ENCODE peak calls at places on chromosomes 11 and 22, in six cellular contexts. D is keratinocyte; E is heart left ventricle; X is cardiac muscle cell; G is mucosa of descending colon; V is effector memory CD4-positive, alpha-beta T cell. W is an unnamed sample. For H3K9me3, the result is how much of the 10 kb centered on the place peaks cover.

GRCh38 chr11:33347490-33348125 is 90.4 kb downstream of the HIPK3 start:
- DNase-seq in X (no peak), V (no peak), E (no peak), D (no peak), G (no peak), W (no peak)

GRCh38 chr11:113384551-113384950 is 3.0 kb upstream of the ANKK1 start:
- DNase-seq in V (no peak), D (peak), E (no peak), G (no peak), X (peak), W (no peak)

GRCh38 chr11:13287681-13288080 is 10.1 kb downstream of the BMAL1 start:
- DNase-seq in G (no peak), X (no peak), D (no peak), E (no peak), V (no peak), W (no peak)

GRCh38 chr11:124835918-124836317 is 29.3 kb upstream of the ROBO3 start:
- DNase-seq in G (no peak), V (no peak), D (no peak), E (no peak), X (no peak), W (no peak)

GRCh38 chr11:28808771-28809170 is 700.6 kb downstream of the METTL15 start:
- DNase-seq in D (no peak), V (no peak), G (no peak), E (no peak), X (no peak), W (no peak)

GRCh38 chr11:128900468-128900867 is 9.3 kb downstream of the KCNJ5 start:
- DNase-seq in E (no peak), D (no peak), G (no peak), X (no peak), V (no peak), W (no peak)

GRCh38 chr11:66278396-66279091 is 569 bp downstream of the CNIH2 start:
- DNase-seq in E (no peak), V (no peak), D (no peak), X (peak), G (no peak), W (no peak)

GRCh38 chr11:27201454-27202302 is 161.1 kb downstream of the BBOX1 start:
- DNase-seq in D (peak), X (peak), V (no peak), E (peak), G (peak), W (peak)

GRCh38 chr11:70202898-70203748 is at the start of gene FADD:
- DNase-seq in X (peak), G (peak), V (peak), D (peak), E (peak), W (peak)

GRCh38 chr22:43848366-43849171 is 13.7 kb downstream of the SULT4A1 start:
- DNase-seq in G (no peak), E (peak), X (peak), V (no peak), D (no peak), W (no peak)

DNA sequence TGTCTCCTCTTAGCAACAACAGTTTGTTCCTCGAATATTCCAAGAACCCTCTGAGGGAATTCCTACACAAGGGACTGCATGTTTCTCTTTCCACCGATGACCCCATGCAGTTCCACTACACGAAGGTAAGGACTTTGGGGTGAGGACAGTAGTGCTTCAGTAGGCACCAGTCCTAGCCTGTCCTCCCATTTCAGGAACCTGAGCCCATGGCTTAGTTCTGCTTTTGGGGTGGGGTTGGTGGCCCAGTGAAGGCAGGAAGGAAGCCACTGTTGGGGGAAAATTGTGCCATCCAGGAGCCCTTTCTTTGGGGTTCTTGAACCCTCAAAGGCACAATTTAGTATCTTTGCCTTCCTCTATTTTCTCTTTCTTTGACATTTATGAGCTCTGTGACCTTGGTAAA is 38.2 kb downstream of the RNF141 start:
- DNase-seq in G (no peak), E (no peak), X (no peak), V (no peak), D (no peak), W (no peak)
- H3K4me3 ChIP-seq in G (no peak), E (no peak), X (no peak), V (no peak), D (no peak), W (no peak)

GRCh38 chr22:48670317-48670716 is 1157.4 kb downstream of the BRD1 start:
- DNase-seq in D (no peak), G (no peak), E (no peak), V (no peak), X (no peak), W (no peak)

GRCh38 chr22:48675141-48675827 is 1152.4 kb downstream of the BRD1 start:
- DNase-seq in G (no peak), D (no peak), E (peak), X (no peak), V (no peak), W (no peak)

GRCh38 chr22:48673806-48674500 is 1153.7 kb downstream of the BRD1 start:
- DNase-seq in D (no peak), X (no peak), G (no peak), E (peak), V (no peak), W (no peak)

GRCh38 chr22:48670747-48671146 is 1156.9 kb downstream of the BRD1 start:
- DNase-seq in V (no peak), G (no peak), D (no peak), E (no peak), X (no peak), W (no peak)

GRCh38 chr22:48672387-48672786 is 1155.3 kb downstream of the BRD1 start:
- DNase-seq in G (no peak), E (no peak), V (no peak), X (no peak), D (no peak), W (no peak)
- H3K9me3 ChIP-seq in G (under half), E (under half), V (under half), X (under half), D (under half), W (under half)

DNA sequence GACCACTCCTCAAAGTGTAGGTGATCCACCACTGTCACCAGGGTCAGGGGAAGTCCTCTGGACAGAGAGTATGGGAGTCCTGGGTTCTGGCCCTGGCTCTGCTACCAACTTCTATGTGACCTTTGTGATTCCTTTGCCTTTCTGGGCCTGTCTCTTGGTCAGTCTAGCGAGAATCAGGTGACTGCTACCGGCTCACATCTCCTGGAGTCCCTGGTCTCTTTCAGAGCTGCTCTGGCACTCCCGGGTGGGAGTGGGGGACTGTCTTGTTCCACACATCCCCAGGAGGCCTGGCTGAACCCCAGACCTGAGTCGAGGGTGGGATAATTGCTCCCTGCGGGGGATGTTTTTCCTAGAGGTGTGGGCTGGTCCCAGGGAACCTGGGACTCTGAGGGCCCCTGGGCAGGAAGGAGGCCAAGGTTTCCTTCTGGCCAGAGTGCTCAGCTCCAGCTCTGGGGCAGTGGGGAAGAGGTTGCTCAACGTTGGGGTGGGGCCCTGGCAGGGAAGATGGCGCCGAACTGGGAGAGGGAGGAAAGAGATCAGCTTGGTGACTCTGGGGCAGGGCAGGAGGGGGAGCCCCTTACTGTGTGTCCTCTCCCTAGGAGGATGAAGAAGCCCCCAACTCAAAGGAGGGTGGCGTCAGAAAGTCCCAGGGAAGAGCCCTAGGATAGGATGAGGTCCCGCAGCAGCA is 2.1 kb downstream of the SOX10 start:
- DNase-seq in X (no peak), D (no peak), E (no peak), V (no peak), G (no peak), W (peak)
- H3K4me3 ChIP-seq in X (no peak), D (no peak), E (no peak), V (no peak), G (no peak), W (no peak)

DNA sequence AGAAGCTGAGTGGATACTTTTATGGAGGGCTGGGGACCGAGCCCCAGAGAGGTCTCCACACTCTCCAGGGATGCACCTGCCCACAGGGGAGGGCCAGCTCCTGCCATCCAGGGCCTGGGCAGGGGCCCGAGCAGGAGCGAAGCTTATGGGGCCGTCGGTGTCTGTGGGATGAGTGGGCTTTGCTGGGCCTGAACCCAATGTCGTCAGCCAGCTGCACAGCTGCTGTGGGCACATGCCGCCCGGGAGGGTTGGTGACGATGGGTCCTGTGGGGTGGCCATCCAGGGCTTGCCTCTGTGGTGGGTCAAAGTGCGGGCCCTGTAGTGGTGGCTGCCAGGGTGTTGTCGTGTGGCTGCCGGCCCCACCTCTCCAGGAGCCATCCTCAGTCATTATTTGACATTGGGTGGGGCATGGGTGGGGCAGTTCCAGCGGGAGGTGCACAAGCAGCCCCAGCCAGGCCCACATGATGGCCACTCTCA is 447.1 kb downstream of the TBC1D22A start:
- DNase-seq in E (no peak), D (no peak), V (no peak), G (peak), X (no peak), W (peak)
- H3K9me3 ChIP-seq in E (under half), D (under half), V (under half), G (under half), X (under half), W (under half)

GRCh38 chr11:3950996-3951662 is 95.7 kb downstream of the STIM1 start:
- DNase-seq in X (peak), E (no peak), D (no peak), V (no peak), G (no peak), W (no peak)
- H3K4me3 ChIP-seq in X (no peak), E (no peak), D (no peak), V (no peak), G (no peak), W (no peak)

DNA sequence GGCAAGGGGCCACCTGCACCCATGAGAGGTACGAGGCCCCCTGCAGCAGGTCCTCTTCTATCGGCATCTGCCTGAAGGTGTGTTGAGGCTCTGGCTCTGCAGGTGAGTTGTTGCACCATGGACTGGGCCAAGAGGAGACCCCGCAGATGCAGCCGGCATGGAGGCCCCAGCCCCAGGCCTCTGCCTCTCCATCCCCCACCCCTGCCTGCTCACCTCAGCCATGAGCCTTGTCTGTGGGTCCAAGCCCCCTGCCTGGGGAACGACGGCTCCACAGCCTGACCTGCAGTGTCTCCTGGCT is 1386.2 kb downstream of the BRD1 start:
- DNase-seq in V (no peak), X (no peak), E (peak), G (no peak), D (no peak), W (no peak)
- H3K9me3 ChIP-seq in V (under half), X (under half), E (under half), G (under half), D (under half), W (under half)

DNA sequence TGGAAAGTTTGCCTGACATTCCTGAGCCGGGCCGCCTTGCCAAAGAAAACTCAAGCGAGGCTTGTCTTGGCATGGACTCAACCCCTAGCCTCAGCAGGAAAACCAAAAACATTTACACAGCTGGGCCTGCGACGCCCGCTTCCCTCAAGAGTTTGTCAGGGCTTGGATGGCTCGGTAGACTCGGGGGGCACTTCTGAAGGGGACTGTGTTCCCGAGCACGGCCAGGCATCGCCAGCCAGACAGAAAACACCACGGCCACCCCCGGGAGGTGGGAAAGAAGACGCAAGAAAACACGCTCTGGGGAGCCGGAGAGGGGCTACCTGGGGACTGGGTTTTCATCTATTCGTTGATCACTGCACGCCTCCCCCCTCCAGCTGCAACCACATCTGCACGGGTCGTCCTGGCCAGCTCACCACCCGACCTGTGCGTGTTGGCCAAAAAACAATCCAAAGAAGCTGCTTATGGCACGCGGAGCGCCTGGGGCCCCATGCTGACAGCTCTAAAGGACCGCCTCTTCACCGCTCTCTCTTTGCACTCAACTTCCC is 380.7 kb downstream of the MN1 start:
- DNase-seq in X (peak), G (peak), V (no peak), E (peak), D (peak), W (peak)
- H3K4me3 ChIP-seq in X (no peak), G (no peak), V (no peak), E (no peak), D (peak), W (no peak)

GRCh38 chr11:127864861-127865260 is 722.5 kb downstream of the ETS1 start:
- DNase-seq in X (no peak), G (no peak), E (no peak), V (no peak), D (no peak), W (no peak)
- H3K9me3 ChIP-seq in X (under half), G (under half), E (under half), V (under half), D (under half), W (under half)